ENCODE peak calls at places on chromosomes 13 and 19, in ten cellular contexts. Z, H, E, C, X, M, Y, J, I and F are unnamed samples.

GRCh38 chr19:13795595-13796300 is 505 bp downstream of the ZSWIM4 start:
- DNase-seq in Z (no peak), H (peak), E (no peak), C (no peak), X (peak), M (no peak), Y (no peak), J (peak), I (no peak), F (no peak)

GRCh38 chr13:24261566-24261965 is 47.8 kb upstream of the C1QTNF9 start:
- DNase-seq in Z (no peak), H (no peak), E (no peak), C (no peak), X (no peak), M (no peak), Y (no peak), J (no peak), I (no peak), F (no peak)

GRCh38 chr19:41697198-41697855 is 9.3 kb upstream of the CEACAM7 start:
- DNase-seq in Z (peak), H (peak), E (no peak), C (no peak), X (no peak), M (peak), Y (no peak), J (no peak), I (no peak), F (no peak)

GRCh38 chr13:40979232-40979631 is 39.9 kb downstream of the ELF1 start:
- DNase-seq in Z (no peak), H (no peak), E (no peak), C (no peak), X (no peak), M (no peak), Y (no peak), J (no peak), I (no peak), F (no peak)

GRCh38 chr19:13748169-13748884 is 16.0 kb upstream of the MRI1 start:
- DNase-seq in Z (no peak), H (no peak), E (no peak), C (no peak), X (peak), M (no peak), Y (no peak), J (peak), I (peak), F (no peak)

GRCh38 chr13:25371608-25372274 is at the start of gene ATP8A2:
- DNase-seq in Z (peak), H (no peak), E (no peak), C (no peak), X (no peak), M (no peak), Y (no peak), J (no peak), I (peak), F (peak)

GRCh38 chr13:27704681-27705080 is 83.0 kb downstream of the POLR1D start:
- DNase-seq in Z (no peak), H (no peak), E (no peak), C (no peak), X (no peak), M (no peak), Y (no peak), J (peak), I (no peak), F (no peak)

GRCh38 chr19:58582985-58583384 is 9.8 kb upstream of the MZF1 start:
- DNase-seq in Z (peak), H (peak), E (no peak), C (no peak), X (no peak), M (no peak), Y (no peak), J (no peak), I (no peak), F (no peak)

GRCh38 chr13:97878421-97879375 is 74.8 kb upstream of the IPO5 start:
- DNase-seq in Z (no peak), H (no peak), E (no peak), C (no peak), X (peak), M (no peak), Y (no peak), J (peak), I (peak), F (no peak)

GRCh38 chr19:7349961-7350711 is 1.4 kb downstream of the ARHGEF18 start:
- DNase-seq in Z (no peak), H (peak), E (no peak), C (no peak), X (no peak), M (no peak), Y (no peak), J (no peak), I (no peak), F (no peak)

GRCh38 chr13:24116103-24116502 is 44.4 kb upstream of the SPATA13 start:
- DNase-seq in Z (no peak), H (no peak), E (no peak), C (no peak), X (no peak), M (no peak), Y (no peak), J (no peak), I (no peak), F (no peak)

GRCh38 chr13:88464851-88465250 is 793.7 kb downstream of the SLITRK5 start:
- DNase-seq in Z (no peak), H (no peak), E (no peak), C (no peak), X (no peak), M (no peak), Y (no peak), J (no peak), I (no peak), F (no peak)

GRCh38 chr19:15264061-15264932 is 32.0 kb upstream of the EPHX3 start:
- DNase-seq in Z (peak), H (peak), E (peak), C (peak), X (peak), M (no peak), Y (no peak), J (peak), I (peak), F (peak)

GRCh38 chr19:9865732-9866627 is 30.9 kb downstream of the PIN1 start:
- DNase-seq in Z (no peak), H (no peak), E (no peak), C (no peak), X (no peak), M (no peak), Y (no peak), J (no peak), I (no peak), F (peak)

GRCh38 chr13:71751074-71751473 is 115.9 kb downstream of the DACH1 start:
- DNase-seq in Z (no peak), H (no peak), E (no peak), C (no peak), X (no peak), M (no peak), Y (no peak), J (no peak), I (no peak), F (peak)

GRCh38 chr13:42036711-42037110 is 11.7 kb upstream of the DGKH start:
- DNase-seq in Z (no peak), H (no peak), E (no peak), C (no peak), X (no peak), M (no peak), Y (no peak), J (no peak), I (no peak), F (no peak)

GRCh38 chr13:20461481-20461859 is 64.2 kb downstream of the CRYL1 start:
- DNase-seq in Z (no peak), H (no peak), E (no peak), C (no peak), X (peak), M (no peak), Y (no peak), J (peak), I (no peak), F (no peak)